ENCODE peak calls at places on chromosomes 16 and 17, in seven cellular contexts. R, P, W, A, B, C and I are unnamed samples.

GRCh38 chr16:8915722-8916321 is 33.7 kb downstream of the LITAFD start:
- DNase-seq in P (no peak), W (no peak), R (no peak), B (no peak), C (no peak), A (no peak), I (no peak)

GRCh38 chr17:46038937-46039336 is 39.9 kb downstream of the STH start:
- DNase-seq in R (no peak), A (no peak), W (no peak), P (no peak), B (no peak), C (no peak), I (no peak)

GRCh38 chr16:72060405-72060804 is 2.6 kb upstream of the HPR start:
- DNase-seq in P (no peak), R (no peak), W (no peak), B (no peak), A (no peak), C (no peak), I (no peak)

GRCh38 chr16:16021988-16022682 is 72.7 kb downstream of the ABCC1 start:
- DNase-seq in A (peak), C (no peak), P (no peak), W (no peak), B (peak), R (peak), I (peak)

GRCh38 chr17:37327341-37328090 is 48.3 kb upstream of the C17orf78 start:
- DNase-seq in B (no peak), R (no peak), C (no peak), A (no peak), W (no peak), P (no peak), I (no peak)

GRCh38 chr17:46192484-46193245 is 564 bp downstream of the KANSL1 start:
- DNase-seq in R (peak), B (peak), W (peak), C (peak), P (peak), A (peak), I (peak)

GRCh38 chr17:74159226-74159840 is 44.1 kb upstream of the RPL38 start:
- DNase-seq in R (no peak), C (no peak), B (no peak), A (no peak), P (no peak), W (no peak), I (no peak)

GRCh38 chr17:42221886-42222745 is 27.8 kb upstream of the GHDC start:
- DNase-seq in A (no peak), B (peak), R (no peak), P (peak), W (peak), C (peak), I (peak)

GRCh38 chr17:68851875-68852274 is 103.3 kb downstream of the ABCA8 start:
- DNase-seq in A (no peak), W (no peak), P (no peak), C (no peak), B (no peak), R (no peak), I (no peak)

GRCh38 chr17:65389956-65390355 is 171.5 kb downstream of the AXIN2 start:
- DNase-seq in P (no peak), B (no peak), R (no peak), A (no peak), C (no peak), W (no peak), I (no peak)

GRCh38 chr17:66952031-66952524 is 12.4 kb upstream of the CACNG4 start:
- DNase-seq in W (no peak), R (no peak), B (peak), A (no peak), C (peak), P (no peak), I (no peak)

GRCh38 chr16:85334718-85335583 is 222.7 kb upstream of the CIBAR2 start:
- DNase-seq in B (no peak), W (no peak), P (no peak), A (peak), R (peak), C (peak), I (no peak)

GRCh38 chr17:82384730-82385429 is 13.3 kb downstream of the UTS2R start:
- DNase-seq in P (no peak), B (peak), R (peak), C (peak), A (peak), W (no peak), I (peak)

GRCh38 chr16:89890200-89890599 is 16.8 kb downstream of the TCF25 start:
- DNase-seq in W (no peak), R (no peak), C (no peak), A (no peak), B (no peak), P (no peak), I (no peak)

GRCh38 chr16:85347213-85347591 is 234.9 kb upstream of the CIBAR2 start:
- DNase-seq in R (peak), W (no peak), A (no peak), B (no peak), C (peak), P (no peak), I (no peak)

GRCh38 chr16:12876778-12877177 is 24.6 kb upstream of the SHISA9 start:
- DNase-seq in W (no peak), P (no peak), A (no peak), C (no peak), B (no peak), R (no peak), I (no peak)

GRCh38 chr17:39139137-39139516 is 12.3 kb downstream of the PLXDC1 start:
- DNase-seq in B (peak), R (no peak), P (no peak), C (no peak), A (no peak), W (no peak), I (no peak)

GRCh38 chr17:35449371-35449931 is 885 bp upstream of the SLFN13 start:
- DNase-seq in R (peak), C (peak), B (no peak), P (no peak), W (no peak), A (no peak), I (no peak)

DNA sequence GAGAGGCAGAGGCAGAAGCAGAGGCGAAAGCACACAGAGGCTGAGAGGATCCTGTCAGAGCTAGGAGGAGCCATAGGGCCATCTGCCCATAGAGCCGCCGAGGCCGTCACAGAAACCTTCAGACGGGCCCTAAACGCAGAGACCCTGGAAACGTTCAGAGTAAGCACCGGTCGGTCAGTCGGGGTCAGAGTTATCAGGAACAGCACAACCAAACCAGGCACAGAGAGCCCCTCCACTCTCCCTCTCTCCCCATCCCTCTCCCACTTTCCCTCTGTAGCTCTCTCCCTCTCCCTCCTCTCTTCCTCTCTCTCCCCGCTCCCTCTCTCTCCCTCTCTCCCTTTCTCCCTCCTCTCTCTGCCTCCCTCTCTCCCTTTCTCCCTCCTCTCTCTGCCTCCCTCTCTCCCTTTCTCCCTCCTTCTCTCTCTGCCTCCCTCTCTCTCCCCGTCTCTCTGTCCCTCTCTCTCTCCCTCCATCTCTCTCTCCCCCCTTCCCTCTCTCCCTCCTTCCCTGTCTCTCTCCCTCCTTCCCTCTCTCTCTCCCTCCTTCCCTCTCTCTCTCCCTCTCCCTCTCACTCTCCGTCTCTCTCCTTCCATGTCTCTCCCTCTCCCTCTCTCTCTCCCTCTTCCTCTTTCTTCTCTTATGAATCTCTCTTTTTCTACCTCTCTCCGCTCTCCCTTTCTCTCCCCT is 138.9 kb downstream of the C16orf95 start:
- DNase-seq in P (no peak), R (no peak), W (no peak), C (peak), A (no peak), B (no peak), I (no peak)
- H3K27ac ChIP-seq in P (no peak), R (no peak), W (no peak), C (no peak), A (no peak), B (no peak), I (no peak)

GRCh38 chr16:11005611-11005975 is 61.2 kb downstream of the CLEC16A start:
- DNase-seq in B (no peak), A (no peak), W (no peak), R (no peak), C (no peak), P (no peak), I (no peak)

GRCh38 chr16:11003141-11003540 is 58.8 kb downstream of the CLEC16A start:
- DNase-seq in B (no peak), P (no peak), C (no peak), W (no peak), A (no peak), R (no peak), I (no peak)

GRCh38 chr16:11004351-11004750 is 60.0 kb downstream of the CLEC16A start:
- DNase-seq in W (no peak), A (no peak), P (no peak), C (no peak), B (no peak), R (no peak), I (no peak)

GRCh38 chr16:11006666-11007065 is 62.3 kb downstream of the CLEC16A start:
- DNase-seq in W (no peak), B (no peak), R (no peak), C (no peak), P (no peak), A (no peak), I (no peak)

GRCh38 chr16:11004957-11005610 is 60.7 kb downstream of the CLEC16A start:
- DNase-seq in R (no peak), A (no peak), P (no peak), B (no peak), W (no peak), C (no peak), I (no peak)
- H3K27ac ChIP-seq in R (no peak), A (no peak), P (no peak), B (no peak), W (no peak), C (no peak), I (no peak)

GRCh38 chr17:49360796-49361128 is 1.3 kb downstream of the ZNF652 start:
- DNase-seq in W (no peak), A (no peak), P (no peak), B (peak), C (no peak), R (no peak), I (no peak)
- H3K27ac ChIP-seq in W (peak), A (peak), P (peak), B (peak), C (no peak), R (no peak), I (peak)

DNA sequence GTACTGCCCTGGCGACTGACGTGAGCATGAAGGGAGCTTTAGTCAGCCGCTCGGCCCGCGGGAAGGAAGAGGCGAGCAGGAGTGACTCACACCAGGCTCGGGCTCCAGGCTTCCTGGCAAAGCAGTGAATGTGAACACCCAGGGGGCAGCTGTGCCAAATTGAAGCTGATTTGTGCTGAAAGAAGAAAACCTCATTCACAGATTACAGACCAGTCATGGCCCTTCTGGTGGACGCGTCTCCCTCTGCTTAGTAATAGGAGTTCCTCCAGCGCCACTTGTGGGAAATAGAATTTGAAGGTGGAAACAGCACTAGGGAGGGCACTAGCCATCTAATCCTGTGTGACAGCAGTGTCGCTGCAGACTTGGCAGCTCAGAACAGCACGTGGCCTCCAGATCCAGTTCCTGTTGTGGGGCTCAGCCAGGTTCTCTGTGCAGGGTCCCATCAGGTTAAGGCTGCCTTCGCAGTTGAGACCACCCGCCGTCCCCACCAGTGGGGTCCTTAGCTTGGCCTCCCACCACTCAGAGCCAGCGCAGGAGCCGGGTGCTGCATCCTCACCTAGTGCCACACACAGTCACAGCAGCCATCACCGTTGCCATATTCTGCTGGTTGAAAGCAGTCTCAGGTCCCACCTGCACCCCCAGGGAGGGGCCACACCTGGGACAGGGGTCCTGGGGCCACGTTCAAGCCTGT is 164.5 kb upstream of the CHMP6 start:
- DNase-seq in R (peak), C (no peak), P (no peak), B (peak), W (no peak), A (no peak), I (peak)
- H3K27ac ChIP-seq in R (no peak), C (peak), P (no peak), B (no peak), W (no peak), A (no peak), I (peak)

DNA sequence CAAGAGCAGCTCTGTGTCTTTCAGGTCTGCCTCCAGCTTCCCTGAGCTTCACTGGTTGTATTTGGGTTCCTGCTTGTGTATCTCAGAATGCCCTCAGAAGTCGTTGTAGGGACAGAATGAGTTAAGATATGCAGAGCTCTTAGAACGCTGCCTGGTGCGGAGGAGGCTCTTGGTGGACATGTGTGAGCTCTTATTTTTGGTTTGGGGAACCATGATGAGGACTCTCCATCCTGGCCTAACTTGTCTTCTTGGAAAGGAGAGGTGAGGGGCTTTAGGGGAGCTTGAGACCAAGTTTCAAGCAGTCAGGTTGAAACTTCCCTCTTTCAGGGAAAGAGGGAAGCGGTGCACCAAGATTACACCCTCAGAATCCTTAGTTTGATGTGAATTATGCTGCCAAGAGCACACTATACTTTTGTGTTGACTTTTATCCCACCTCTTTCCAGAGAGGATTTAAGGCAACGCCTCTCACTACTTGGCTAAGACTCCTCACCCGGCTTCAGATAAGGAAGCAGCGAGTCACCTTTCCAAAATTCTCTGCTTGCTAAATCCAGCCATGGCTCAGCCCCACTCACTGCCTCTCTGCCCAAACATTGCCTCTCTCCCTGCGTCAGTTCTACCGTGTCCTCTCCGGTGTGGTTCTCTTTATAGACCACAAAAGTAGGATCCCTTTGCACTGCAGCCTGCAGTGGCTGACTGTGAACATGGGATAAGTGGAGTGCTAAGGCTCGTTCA is 12.7 kb downstream of the CDK5RAP3 start:
- DNase-seq in A (no peak), R (no peak), B (no peak), W (no peak), P (no peak), C (no peak), I (no peak)
- H3K27ac ChIP-seq in A (no peak), R (peak), B (no peak), W (no peak), P (no peak), C (no peak), I (no peak)

DNA sequence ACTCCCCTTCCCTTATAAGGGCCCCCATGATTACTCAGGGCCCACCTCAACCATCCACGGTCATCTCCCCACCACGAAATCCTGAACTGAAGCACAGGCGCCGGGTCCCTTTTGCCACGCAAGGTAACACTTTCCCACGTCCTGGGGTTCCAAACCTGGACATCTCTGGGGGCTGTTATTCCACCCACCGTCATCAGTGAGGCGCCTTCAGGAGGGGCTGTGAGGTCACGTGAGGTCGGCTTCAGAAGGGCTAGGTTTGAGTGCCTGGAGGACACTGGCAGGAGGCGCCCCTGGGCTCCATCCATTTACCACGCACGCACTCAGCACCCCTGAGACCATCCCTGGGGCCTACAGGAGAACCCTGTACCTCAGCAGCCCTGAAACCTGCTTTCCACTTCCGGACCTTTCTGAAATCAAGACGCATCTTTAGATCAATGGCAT is 4.1 kb downstream of the CD2BP2 start:
- DNase-seq in R (no peak), B (no peak), P (no peak), C (no peak), A (no peak), W (no peak), I (no peak)
- H3K27ac ChIP-seq in R (peak), B (no peak), P (no peak), C (no peak), A (no peak), W (no peak), I (no peak)